ENCODE peak calls at places on chromosome 6, in six cellular contexts. I is H7; S is T-helper 2 cell; L is activated T-helper 9 cell treated with anti-CD3 and anti-CD28 coated beads, Interleukin-2, amount 50 U/mL, for 16 hours; K is AG09309; B is NCI-H1092 treated with DMSO at 0.1 percent for 48 hours. Y is an unnamed sample.

GRCh38 chr6:41159415-41160082 is 3.4 kb downstream of the TREM2 start:
- DNase-seq in I (no peak), S (no peak), L (no peak), K (no peak), B (peak), Y (no peak)

GRCh38 chr6:97470322-97470721 is 187.3 kb upstream of the MMS22L start:
- DNase-seq in I (no peak), S (no peak), L (no peak), K (no peak), B (no peak), Y (no peak)

GRCh38 chr6:144737998-144738397 is 452.9 kb downstream of the UTRN start:
- DNase-seq in I (no peak), S (no peak), L (no peak), K (no peak), B (no peak), Y (peak)

GRCh38 chr6:23154159-23154558 is 584.8 kb downstream of the HDGFL1 start:
- DNase-seq in I (no peak), S (no peak), L (no peak), K (no peak), B (no peak), Y (no peak)

GRCh38 chr6:1597924-1598323 is 11.8 kb upstream of the FOXC1 start:
- DNase-seq in I (no peak), S (no peak), L (no peak), K (no peak), B (no peak), Y (no peak)

GRCh38 chr6:21188505-21189223 is 404.9 kb upstream of the SOX4 start:
- DNase-seq in I (no peak), S (no peak), L (no peak), K (no peak), B (peak), Y (no peak)

GRCh38 chr6:44332585-44332984 is 9.9 kb upstream of the SPATS1 start:
- DNase-seq in I (no peak), S (no peak), L (no peak), K (no peak), B (no peak), Y (no peak)

GRCh38 chr6:43916924-43917877 is 147.2 kb downstream of the VEGFA start:
- DNase-seq in I (no peak), S (no peak), L (no peak), K (peak), B (no peak), Y (no peak)

GRCh38 chr6:112311950-112312547 is 35.1 kb upstream of the RFPL4B start:
- DNase-seq in I (peak), S (no peak), L (no peak), K (no peak), B (peak), Y (no peak)

Y was measured in islet precursor cell.